ENCODE peak calls at places on chromosomes 7 and 10, in six cellular contexts. One of them, this sample, is unnamed.

GRCh38 chr7:109772161-109772560 is 1202.5 kb downstream of the DNAJB9 start:
- DNase-seq in brain microvascular endothelial cell: no peak
- DNase-seq in neural progenitor cell: no peak
- DNase-seq in cardiac muscle cell: no peak
- DNase-seq in NB4: no peak
- DNase-seq in OCI-LY7: no peak
- DNase-seq in this sample: no peak

GRCh38 chr7:135335628-135336139 is 102.0 kb downstream of the STRA8 start:
- DNase-seq in OCI-LY7: peak; percentile 46
- DNase-seq in brain microvascular endothelial cell: peak; percentile 22
- DNase-seq in NB4: peak; percentile 66
- DNase-seq in neural progenitor cell: peak; percentile 95
- DNase-seq in cardiac muscle cell: peak; percentile 80
- DNase-seq in this sample: no peak

GRCh38 chr7:1078985-1079384 is 8.9 kb upstream of the GPER1 start:
- DNase-seq in cardiac muscle cell: no peak
- DNase-seq in OCI-LY7: no peak
- DNase-seq in brain microvascular endothelial cell: no peak
- DNase-seq in NB4: no peak
- DNase-seq in neural progenitor cell: no peak
- DNase-seq in this sample: no peak

GRCh38 chr10:76937056-76937665 is 700.4 kb downstream of the KCNMA1 start:
- DNase-seq in cardiac muscle cell: no peak
- DNase-seq in OCI-LY7: no peak
- DNase-seq in NB4: no peak
- DNase-seq in brain microvascular endothelial cell: no peak
- DNase-seq in neural progenitor cell: no peak
- DNase-seq in this sample: no peak

GRCh38 chr10:33381897-33382578 is 47.6 kb upstream of the NRP1 start:
- DNase-seq in neural progenitor cell: peak; percentile 18
- DNase-seq in NB4: no peak
- DNase-seq in brain microvascular endothelial cell: no peak
- DNase-seq in cardiac muscle cell: peak; percentile 74
- DNase-seq in OCI-LY7: no peak
- DNase-seq in this sample: peak; percentile 95

GRCh38 chr10:30045961-30046360 is 13.4 kb downstream of the JCAD start:
- DNase-seq in cardiac muscle cell: no peak
- DNase-seq in brain microvascular endothelial cell: no peak
- DNase-seq in NB4: no peak
- DNase-seq in OCI-LY7: no peak
- DNase-seq in neural progenitor cell: no peak
- DNase-seq in this sample: no peak

GRCh38 chr7:75629042-75629441 is 109.7 kb downstream of the HIP1 start:
- DNase-seq in cardiac muscle cell: no peak
- DNase-seq in NB4: no peak
- DNase-seq in neural progenitor cell: peak; percentile 43
- DNase-seq in brain microvascular endothelial cell: no peak
- DNase-seq in OCI-LY7: no peak
- DNase-seq in this sample: no peak

GRCh38 chr7:73811760-73812168 is 19.0 kb upstream of the CLDN4 start:
- DNase-seq in cardiac muscle cell: peak; percentile 69
- DNase-seq in NB4: peak; percentile 71
- DNase-seq in neural progenitor cell: peak; percentile 81
- DNase-seq in OCI-LY7: peak; percentile 63
- DNase-seq in brain microvascular endothelial cell: peak; percentile 43
- DNase-seq in this sample: peak; percentile 14

GRCh38 chr7:95330194-95331003 is 6.1 kb upstream of the PON1 start:
- DNase-seq in NB4: peak; percentile 10
- DNase-seq in OCI-LY7: no peak
- DNase-seq in brain microvascular endothelial cell: peak; percentile 11
- DNase-seq in neural progenitor cell: no peak
- DNase-seq in cardiac muscle cell: peak; percentile 59
- DNase-seq in this sample: no peak
- H3K4me3 ChIP-seq in NB4: peak overlapping the region; percentile 36
- H3K4me3 ChIP-seq in OCI-LY7: no peak overlapping the region
- H3K4me3 ChIP-seq in brain microvascular endothelial cell: peak overlapping the region; percentile 18
- H3K4me3 ChIP-seq in neural progenitor cell: no peak overlapping the region
- H3K4me3 ChIP-seq in cardiac muscle cell: no peak overlapping the region
- H3K4me3 ChIP-seq in this sample: no peak overlapping the region

GRCh38 chr7:16412535-16413247 is 8.6 kb downstream of the CRPPA start:
- DNase-seq in brain microvascular endothelial cell: no peak
- DNase-seq in OCI-LY7: no peak
- DNase-seq in cardiac muscle cell: no peak
- DNase-seq in NB4: no peak
- DNase-seq in neural progenitor cell: no peak
- DNase-seq in this sample: no peak
- TF ChIP-seq CTCF in brain microvascular endothelial cell: no peak
- TF ChIP-seq CTCF in OCI-LY7: no peak
- TF ChIP-seq CTCF in cardiac muscle cell: no peak
- TF ChIP-seq CTCF in NB4: no peak
- TF ChIP-seq CTCF in neural progenitor cell: no peak
- TF ChIP-seq CTCF in this sample: no peak

GRCh38 chr10:18401416-18402195 is 249.8 kb downstream of the NSUN6 start:
- DNase-seq in NB4: no peak
- DNase-seq in OCI-LY7: no peak
- DNase-seq in neural progenitor cell: no peak
- DNase-seq in cardiac muscle cell: no peak
- DNase-seq in brain microvascular endothelial cell: no peak
- DNase-seq in this sample: no peak
- H3K4me3 ChIP-seq in NB4: no peak overlapping the region
- H3K4me3 ChIP-seq in OCI-LY7: no peak overlapping the region
- H3K4me3 ChIP-seq in neural progenitor cell: no peak overlapping the region
- H3K4me3 ChIP-seq in cardiac muscle cell: no peak overlapping the region
- H3K4me3 ChIP-seq in brain microvascular endothelial cell: no peak overlapping the region
- H3K4me3 ChIP-seq in this sample: no peak overlapping the region

DNA sequence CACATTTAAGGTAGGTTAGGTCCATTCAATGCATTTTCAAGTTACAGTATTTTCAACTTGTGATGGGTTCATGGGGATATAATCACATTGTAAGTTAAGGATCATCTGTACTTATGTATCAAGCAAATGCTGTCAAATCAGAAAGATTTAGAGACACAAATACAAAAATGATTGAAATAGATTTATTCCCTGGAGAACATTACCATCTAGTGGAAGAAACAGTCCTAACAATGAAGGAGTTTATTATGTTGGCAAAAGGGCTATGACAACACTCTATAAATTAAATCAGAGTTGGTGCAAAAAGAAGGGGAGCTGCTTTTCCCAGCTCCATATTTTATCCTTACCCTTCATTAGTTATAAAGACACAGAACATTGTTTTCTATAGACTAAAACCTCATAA is 69.0 kb downstream of the PRSS58 start:
- DNase-seq in OCI-LY7: peak; percentile 5
- DNase-seq in brain microvascular endothelial cell: no peak
- DNase-seq in cardiac muscle cell: no peak
- DNase-seq in neural progenitor cell: no peak
- DNase-seq in NB4: peak; percentile 56
- DNase-seq in this sample: no peak
- TF ChIP-seq CTCF in OCI-LY7: peak; percentile 65
- TF ChIP-seq CTCF in brain microvascular endothelial cell: no peak
- TF ChIP-seq CTCF in cardiac muscle cell: no peak
- TF ChIP-seq CTCF in neural progenitor cell: peak; percentile 52
- TF ChIP-seq CTCF in NB4: no peak
- TF ChIP-seq CTCF in this sample: no peak

GRCh38 chr7:150569245-150569644 is 2.1 kb downstream of the GIMAP4 start:
- DNase-seq in neural progenitor cell: no peak
- DNase-seq in NB4: no peak
- DNase-seq in cardiac muscle cell: no peak
- DNase-seq in OCI-LY7: no peak
- DNase-seq in brain microvascular endothelial cell: no peak
- DNase-seq in this sample: no peak

GRCh38 chr7:150568714-150569113 is 1.5 kb downstream of the GIMAP4 start:
- DNase-seq in NB4: no peak
- DNase-seq in cardiac muscle cell: no peak
- DNase-seq in brain microvascular endothelial cell: no peak
- DNase-seq in OCI-LY7: no peak
- DNase-seq in neural progenitor cell: no peak
- DNase-seq in this sample: no peak

GRCh38 chr7:150567168-150567567 is at the start of gene GIMAP4:
- DNase-seq in brain microvascular endothelial cell: no peak
- DNase-seq in neural progenitor cell: no peak
- DNase-seq in cardiac muscle cell: no peak
- DNase-seq in OCI-LY7: no peak
- DNase-seq in NB4: peak; percentile 19
- DNase-seq in this sample: no peak

GRCh38 chr7:150566572-150566971 is 618 bp upstream of the GIMAP4 start:
- DNase-seq in NB4: no peak
- DNase-seq in brain microvascular endothelial cell: no peak
- DNase-seq in OCI-LY7: no peak
- DNase-seq in cardiac muscle cell: no peak
- DNase-seq in neural progenitor cell: no peak
- DNase-seq in this sample: no peak

DNA sequence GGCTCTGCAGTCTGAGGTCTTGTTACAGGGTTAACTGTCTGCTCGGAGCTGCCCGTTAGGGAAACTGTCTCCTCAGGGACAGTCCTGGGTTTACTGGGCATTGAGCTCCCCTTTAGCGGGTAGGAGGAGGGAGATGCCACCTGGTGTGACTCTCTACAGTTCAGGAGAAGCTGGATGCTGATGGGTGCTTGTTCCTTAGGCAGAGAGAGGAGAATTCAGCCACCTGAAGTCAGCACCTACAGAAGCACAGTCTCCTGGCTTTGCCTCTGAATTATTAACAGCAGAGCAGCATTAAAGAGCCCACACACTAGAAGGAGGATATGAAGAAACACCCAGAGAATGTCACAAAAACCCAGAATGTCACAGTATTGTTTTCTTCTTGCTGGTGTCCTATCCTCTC is 656 bp downstream of the GIMAP4 start:
- DNase-seq in cardiac muscle cell: no peak
- DNase-seq in NB4: no peak
- DNase-seq in OCI-LY7: no peak
- DNase-seq in neural progenitor cell: no peak
- DNase-seq in brain microvascular endothelial cell: no peak
- DNase-seq in this sample: no peak
- H3K4me3 ChIP-seq in cardiac muscle cell: no peak overlapping the region
- H3K4me3 ChIP-seq in NB4: no peak overlapping the region
- H3K4me3 ChIP-seq in OCI-LY7: no peak overlapping the region
- H3K4me3 ChIP-seq in neural progenitor cell: no peak overlapping the region
- H3K4me3 ChIP-seq in brain microvascular endothelial cell: no peak overlapping the region
- H3K4me3 ChIP-seq in this sample: no peak overlapping the region

DNA sequence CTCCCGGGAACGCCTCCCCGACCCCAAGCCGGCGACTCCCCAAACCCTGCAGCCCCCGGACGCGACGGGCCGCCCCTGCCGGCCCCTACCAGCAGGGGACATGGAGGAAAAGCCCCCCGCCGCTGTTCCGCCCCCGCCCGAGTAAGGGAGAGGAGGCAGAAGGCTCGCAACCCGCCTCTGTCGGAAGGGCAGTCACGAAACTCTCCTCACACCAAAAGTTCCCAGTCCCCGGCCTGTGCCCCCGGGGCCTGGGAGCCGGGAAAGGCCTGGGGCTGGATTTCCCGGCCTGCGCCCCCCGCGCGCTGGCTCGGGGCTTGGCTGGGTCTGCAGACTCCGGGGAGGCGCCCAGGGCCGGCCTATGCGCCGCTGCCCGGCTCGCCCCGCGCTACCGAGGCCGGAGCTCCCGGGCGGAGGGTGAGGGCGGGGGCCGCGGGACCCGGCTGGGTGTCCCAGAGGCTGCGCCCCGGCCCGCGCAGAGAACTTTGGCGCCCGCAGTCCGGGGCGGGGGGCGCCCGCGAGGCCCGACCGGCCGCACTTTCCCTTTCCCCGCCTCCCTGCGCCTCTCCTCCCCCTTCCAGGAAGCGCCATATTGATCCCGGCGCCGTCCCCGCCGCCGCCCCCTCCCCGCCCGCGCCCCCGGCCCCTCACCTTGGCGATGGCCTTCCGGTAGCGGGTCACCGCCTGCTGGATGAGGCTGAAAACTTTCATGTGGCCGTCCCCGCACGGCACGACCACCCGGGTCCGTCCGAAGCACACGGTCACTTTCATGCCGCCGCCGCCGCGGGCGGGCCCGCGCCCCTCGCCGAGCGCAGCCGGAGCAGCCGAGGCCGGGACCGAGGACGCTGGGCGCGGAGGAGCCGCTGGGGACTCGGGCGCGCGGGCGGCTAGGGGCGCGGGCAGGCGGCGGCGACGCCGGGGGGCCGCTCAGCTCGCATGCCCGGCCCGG is 595 bp downstream of the PARD3 start:
- DNase-seq in cardiac muscle cell: peak; percentile 44
- DNase-seq in NB4: peak; percentile 59
- DNase-seq in brain microvascular endothelial cell: no peak
- DNase-seq in neural progenitor cell: peak; percentile 80
- DNase-seq in OCI-LY7: no peak
- DNase-seq in this sample: no peak
- TF ChIP-seq CTCF in cardiac muscle cell: peak; percentile 4
- TF ChIP-seq CTCF in NB4: no peak
- TF ChIP-seq CTCF in brain microvascular endothelial cell: no peak
- TF ChIP-seq CTCF in neural progenitor cell: no peak
- TF ChIP-seq CTCF in OCI-LY7: no peak
- TF ChIP-seq CTCF in this sample: no peak